ENCODE peak calls at places on chromosomes 12 and 14, in five cellular contexts. I is pancreas, Q is nephron progenitor cell, B is endothelial cell, K is upper lobe of left lung. O is an unnamed sample.
A peak's percentile ranks its signal among the peaks of the same experiment; 100 is the strongest.

GRCh38 chr14:50599700-50600444 is 39.9 kb downstream of the ATL1 start:
- DNase-seq in I (no peak), B (no peak), Q (no peak), K (no peak), O (no peak)

GRCh38 chr12:45329238-45329637 is 113.3 kb downstream of the ANO6 start:
- DNase-seq in Q (no peak), B (no peak), K (no peak), I (no peak), O (no peak)

GRCh38 chr12:93169536-93169935 is 208.2 kb upstream of the NUDT4 start:
- DNase-seq in I (no peak), B (no peak), Q (no peak), K (no peak), O (no peak)

GRCh38 chr14:75711134-75711795 is 50.2 kb downstream of the TTLL5 start:
- DNase-seq in B (peak; percentile 20), Q (peak; percentile 25), I (peak; percentile 25), K (no peak), O (no peak)

GRCh38 chr12:96327346-96327745 is 72.9 kb downstream of the CDK17 start:
- DNase-seq in I (no peak), K (no peak), Q (no peak), B (no peak), O (no peak)

GRCh38 chr14:105577339-105577861 is 51.0 kb downstream of the TMEM121 start:
- DNase-seq in B (no peak), Q (no peak), I (no peak), K (peak; percentile 70), O (no peak)

GRCh38 chr12:79618848-79619404 is 71.8 kb downstream of the PAWR start:
- DNase-seq in I (no peak), K (no peak), Q (no peak), B (no peak), O (no peak)

GRCh38 chr12:104653730-104654328 is 197.1 kb downstream of the CHST11 start:
- DNase-seq in Q (no peak), I (no peak), K (no peak), B (no peak), O (no peak)

GRCh38 chr14:23173796-23174195 is 9.7 kb downstream of the SLC7A8 start:
- DNase-seq in I (no peak), K (no peak), B (no peak), Q (no peak), O (no peak)

GRCh38 chr12:65537978-65538377 is 259.5 kb downstream of the MSRB3 start:
- DNase-seq in K (no peak), I (no peak), Q (no peak), B (no peak), O (no peak)

GRCh38 chr12:16473610-16474326 is 126.3 kb downstream of the MGST1 start:
- DNase-seq in K (no peak), Q (no peak), B (no peak), I (no peak), O (no peak)

GRCh38 chr12:48788852-48789775 is at the start of gene ADCY6:
- DNase-seq in K (peak; percentile 90), I (peak; percentile 90), Q (peak; percentile 81), B (peak; percentile 68), O (no peak)

GRCh38 chr14:77965919-77966435 is 166.1 kb downstream of the ADCK1 start:
- DNase-seq in I (peak; percentile 32), B (peak; percentile 43), Q (peak; percentile 70), K (peak; percentile 85), O (no peak)

GRCh38 chr14:90419200-90419599 is 22.4 kb downstream of the CALM1 start:
- DNase-seq in B (peak; percentile 27), K (peak; percentile 70), I (peak; percentile 65), Q (no peak), O (no peak)

GRCh38 chr14:106286697-106287290 is 760.4 kb downstream of the TMEM121 start:
- DNase-seq in I (no peak), B (no peak), K (peak; percentile 73), Q (no peak), O (no peak)

GRCh38 chr12:44847888-44848770 is 28.0 kb downstream of the NELL2 start:
- DNase-seq in Q (no peak), B (no peak), K (no peak), I (no peak), O (peak; percentile 17)

GRCh38 chr12:127381681-127382080 is 885.3 kb upstream of the TMEM132C start:
- DNase-seq in I (no peak), K (no peak), B (no peak), Q (no peak), O (no peak)

GRCh38 chr12:75390156-75390898 is 562 bp upstream of the GLIPR1L2 start:
- DNase-seq in K (no peak), Q (no peak), B (no peak), I (no peak), O (no peak)

GRCh38 chr12:97229036-97229435 is 233.6 kb upstream of the RMST start:
- DNase-seq in K (no peak), I (no peak), B (no peak), Q (no peak), O (no peak)

GRCh38 chr12:95701275-95701674 is 89.3 kb downstream of the NTN4 start:
- DNase-seq in Q (no peak), I (no peak), B (no peak), K (no peak), O (no peak)

GRCh38 chr14:99129998-99130397 is 142.0 kb downstream of the BCL11B start:
- DNase-seq in I (no peak), B (no peak), Q (no peak), K (no peak), O (no peak)

GRCh38 chr14:94423465-94424056 is 29.0 kb downstream of the SERPINA11 start:
- DNase-seq in K (no peak), I (peak; percentile 77), B (peak; percentile 79), Q (peak; percentile 81), O (no peak)

GRCh38 chr14:56474419-56475022 is 105.1 kb upstream of the TMEM260 start:
- DNase-seq in B (peak; percentile 48), I (no peak), Q (peak; percentile 18), K (no peak), O (no peak)

GRCh38 chr14:59389936-59390335 is 75.2 kb downstream of the GPR135 start:
- DNase-seq in B (no peak), K (no peak), I (no peak), Q (no peak), O (no peak)

GRCh38 chr14:90739318-90740077 is 76.7 kb downstream of the TTC7B start:
- DNase-seq in B (no peak), K (no peak), I (no peak), Q (no peak), O (no peak)

GRCh38 chr14:105761842-105762241 is 235.5 kb downstream of the TMEM121 start:
- DNase-seq in I (no peak), B (no peak), K (no peak), Q (no peak), O (no peak)

GRCh38 chr12:11015775-11016430 is 6.5 kb downstream of the TAS2R19 start:
- DNase-seq in K (no peak), I (no peak), B (no peak), Q (no peak), O (no peak)

GRCh38 chr12:13093191-13093849 is 10.1 kb downstream of the GSG1 start:
- DNase-seq in Q (no peak), B (no peak), I (no peak), K (no peak), O (no peak)

GRCh38 chr14:105294142-105294597 is 6.6 kb downstream of the BRF1 start:
- DNase-seq in Q (no peak), K (peak; percentile 68), B (no peak), I (no peak), O (peak; percentile 73)

GRCh38 chr12:94329366-94329765 is 130.3 kb downstream of the CEP83 start:
- DNase-seq in B (no peak), Q (no peak), I (no peak), K (no peak), O (no peak)
- TF ChIP-seq CTCF in B (no peak), Q (no peak), I (no peak), K (no peak), O (no peak)

DNA sequence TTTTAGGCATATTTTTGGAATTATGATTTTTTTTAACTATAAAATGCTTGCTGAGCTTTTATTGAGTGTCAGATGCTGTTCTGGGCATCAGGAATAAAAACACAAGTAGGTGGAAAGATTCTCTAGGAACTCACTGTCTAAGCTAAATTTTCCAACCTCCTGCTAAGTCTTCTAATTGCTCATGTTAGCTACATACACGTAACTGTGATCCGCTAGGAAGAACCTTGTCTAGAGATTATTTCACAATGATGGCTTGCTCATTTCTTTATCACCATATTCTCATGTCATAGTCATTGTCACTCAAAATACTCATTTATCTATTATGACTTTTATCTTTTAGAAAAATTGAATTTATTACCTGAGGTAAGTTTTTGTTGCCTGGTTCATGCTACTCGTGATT is 1402.5 kb upstream of the FLRT2 start:
- DNase-seq in B (no peak), K (no peak), I (no peak), Q (no peak), O (no peak)
- TF ChIP-seq CTCF in B (no peak), K (no peak), I (no peak), Q (no peak), O (no peak)

GRCh38 chr12:121794532-121795028 is 1.1 kb upstream of the RHOF start:
- DNase-seq in I (peak; percentile 75), K (peak; percentile 78), B (no peak), Q (no peak), O (no peak)
- TF ChIP-seq CTCF in I (no peak), K (no peak), B (no peak), Q (no peak), O (peak; percentile 28)

GRCh38 chr12:66698558-66698957 is 19.7 kb upstream of the GRIP1 start:
- DNase-seq in B (no peak), I (no peak), K (no peak), Q (no peak), O (no peak)
- TF ChIP-seq CTCF in B (no peak), I (no peak), K (no peak), Q (no peak), O (no peak)

GRCh38 chr14:100271247-100271939 is 32.4 kb downstream of the YY1 start:
- DNase-seq in I (peak; percentile 58), K (no peak), Q (no peak), B (no peak), O (no peak)
- TF ChIP-seq CTCF in I (peak; percentile 12), K (peak; percentile 12), Q (no peak), B (peak; percentile 52), O (peak; percentile 23)

DNA sequence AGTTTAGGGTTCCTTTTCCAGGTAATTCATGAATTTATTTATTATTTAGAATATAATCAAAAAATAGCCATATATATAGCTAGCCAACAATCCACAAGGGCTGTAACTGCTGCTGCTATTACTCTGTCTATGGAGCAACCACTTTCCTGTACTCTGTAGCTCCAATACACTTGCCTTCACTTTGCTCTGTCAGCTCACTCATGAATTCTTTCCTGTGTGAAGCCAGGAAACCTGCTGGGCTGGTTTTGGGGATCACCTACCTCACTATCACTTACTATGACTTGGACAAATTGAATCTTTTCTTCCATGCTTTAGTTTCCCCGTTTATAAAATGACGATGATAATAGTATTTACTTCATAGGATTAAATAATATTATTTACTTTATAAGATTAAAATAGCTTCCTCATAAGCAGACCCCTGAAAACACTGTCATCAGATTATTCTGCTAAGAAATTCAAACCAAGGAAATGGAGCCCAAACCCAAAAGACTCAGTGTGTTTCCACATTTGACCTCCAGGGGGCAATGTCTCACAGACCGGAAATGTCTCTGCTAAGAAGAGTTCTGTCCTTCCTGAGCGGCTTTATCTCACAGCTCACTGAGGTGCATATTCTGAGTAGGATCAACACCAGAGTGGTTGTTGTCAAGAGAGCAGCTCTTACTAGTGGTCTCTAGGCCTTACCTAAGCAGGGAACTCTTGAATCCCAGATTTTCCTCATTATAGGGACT is 457.1 kb downstream of the DAD1 start:
- DNase-seq in Q (peak; percentile 38), B (peak; percentile 22), K (no peak), I (no peak), O (peak; percentile 17)
- TF ChIP-seq CTCF in Q (peak; percentile 50), B (peak; percentile 82), K (no peak), I (no peak), O (peak; percentile 9)